ENCODE peak calls at places on chromosome 15, in four cellular contexts. N is SK-N-SH, B is K562, X is HepG2. V is an unnamed sample.

GRCh38 chr15:36914962-36915808 is 185.2 kb downstream of the MEIS2 start:
- DNase-seq in N (no peak), B (no peak), X (no peak), V (no peak)

GRCh38 chr15:71437919-71438318 is 322.6 kb downstream of the THSD4 start:
- DNase-seq in N (no peak), X (no peak), B (no peak), V (no peak)

GRCh38 chr15:40256642-40257235 is 17.9 kb downstream of the PAK6 start:
- DNase-seq in B (no peak), N (no peak), X (no peak), V (no peak)

GRCh38 chr15:63044645-63045437 is 2.3 kb downstream of the TPM1 start:
- DNase-seq in B (no peak), X (no peak), N (no peak), V (no peak)

GRCh38 chr15:37921527-37922385 is 12.7 kb upstream of the TMCO5A start:
- DNase-seq in X (no peak), N (no peak), B (peak; percentile 7), V (no peak)

GRCh38 chr15:78979456-78980320 is 34.8 kb upstream of the CTSH start:
- DNase-seq in B (peak; percentile 87), N (peak; percentile 83), X (peak; percentile 85), V (peak; percentile 81)

GRCh38 chr15:99076555-99077308 is 28.1 kb upstream of the SYNM start:
- DNase-seq in N (peak; percentile 74), B (peak; percentile 68), X (peak; percentile 67), V (peak; percentile 68)

GRCh38 chr15:63870403-63871209 is 36.9 kb upstream of the HERC1 start:
- DNase-seq in N (no peak), B (peak; percentile 63), X (peak; percentile 61), V (no peak)

GRCh38 chr15:94509259-94509658 is 277.9 kb downstream of the MCTP2 start:
- DNase-seq in N (no peak), B (no peak), X (no peak), V (no peak)

GRCh38 chr15:44034334-44034733 is 160.7 kb downstream of the FRMD5 start:
- DNase-seq in N (no peak), X (no peak), B (no peak), V (no peak)

GRCh38 chr15:43463998-43464397 is 29.0 kb downstream of the TP53BP1 start:
- DNase-seq in X (no peak), B (no peak), N (no peak), V (no peak)

GRCh38 chr15:72472907-72473669 is 1.0 kb upstream of the ARIH1 start:
- DNase-seq in N (no peak), B (peak; percentile 7), X (no peak), V (no peak)

GRCh38 chr15:71800835-71801745 is 9.3 kb upstream of the NR2E3 start:
- DNase-seq in X (peak; percentile 47), B (peak; percentile 57), N (peak; percentile 72), V (peak; percentile 56)

GRCh38 chr15:83732770-83733169 is 78.8 kb downstream of the ADAMTSL3 start:
- DNase-seq in N (no peak), B (no peak), X (no peak), V (peak; percentile 2)

GRCh38 chr15:24621630-24622215 is 53.9 kb upstream of the NPAP1 start:
- DNase-seq in B (no peak), X (no peak), N (no peak), V (no peak)

GRCh38 chr15:62071711-62072308 is 5.0 kb downstream of the C2CD4A start:
- DNase-seq in B (peak; percentile 46), N (peak; percentile 52), X (peak; percentile 29), V (no peak)

GRCh38 chr15:78312551-78312950 is 13.1 kb upstream of the SKIC8 start:
- DNase-seq in X (no peak), N (no peak), B (no peak), V (no peak)

GRCh38 chr15:100665570-100665969 is 63.2 kb downstream of the ASB7 start:
- DNase-seq in X (no peak), B (no peak), N (no peak), V (no peak)

GRCh38 chr15:25670025-25670554 is 193.0 kb downstream of the ATP10A start:
- DNase-seq in X (no peak), N (peak; percentile 61), B (no peak), V (no peak)

GRCh38 chr15:33115191-33115861 is 79.2 kb downstream of the FMN1 start:
- DNase-seq in X (no peak), B (no peak), N (no peak), V (no peak)

GRCh38 chr15:50519740-50520425 is 26.6 kb downstream of the USP50 start:
- DNase-seq in N (no peak), B (no peak), X (no peak), V (no peak)

GRCh38 chr15:53833134-53833624 is 73.7 kb upstream of the WDR72 start:
- DNase-seq in B (no peak), X (peak; percentile 94), N (peak; percentile 13), V (no peak)

GRCh38 chr15:78024141-78024567 is 53.4 kb downstream of the TBC1D2B start:
- DNase-seq in N (no peak), B (no peak), X (no peak), V (no peak)

GRCh38 chr15:92391640-92392039 is 2.0 kb upstream of the ST8SIA2 start:
- DNase-seq in X (peak; percentile 6), B (peak; percentile 36), N (no peak), V (peak; percentile 36)

GRCh38 chr15:67972377-67972776 is 81.7 kb upstream of the PIAS1 start:
- DNase-seq in N (no peak), X (no peak), B (no peak), V (no peak)

GRCh38 chr15:60660290-60661051 is 181.5 kb upstream of the ICE2 start:
- DNase-seq in X (no peak), N (peak; percentile 35), B (no peak), V (no peak)

GRCh38 chr15:59432389-59432788 is 5.6 kb upstream of the FAM81A start:
- DNase-seq in X (no peak), B (no peak), N (no peak), V (no peak)

GRCh38 chr15:101022306-101022705 is 103.1 kb downstream of the LRRK1 start:
- DNase-seq in B (no peak), N (no peak), X (no peak), V (no peak)

GRCh38 chr15:76905855-76906254 is 715 bp upstream of the SCAPER start:
- DNase-seq in N (peak; percentile 37), B (no peak), X (no peak), V (no peak)

GRCh38 chr15:76905013-76905839 is at the start of gene SCAPER:
- DNase-seq in B (peak; percentile 93), X (peak; percentile 76), N (peak; percentile 97), V (peak; percentile 74)

GRCh38 chr15:76904461-76905012 is 603 bp downstream of the SCAPER start:
- DNase-seq in N (peak; percentile 53), X (peak; percentile 28), B (peak; percentile 18), V (no peak)

GRCh38 chr15:76901965-76902364 is 3.2 kb downstream of the SCAPER start:
- DNase-seq in X (no peak), B (no peak), N (no peak), V (no peak)

DNA sequence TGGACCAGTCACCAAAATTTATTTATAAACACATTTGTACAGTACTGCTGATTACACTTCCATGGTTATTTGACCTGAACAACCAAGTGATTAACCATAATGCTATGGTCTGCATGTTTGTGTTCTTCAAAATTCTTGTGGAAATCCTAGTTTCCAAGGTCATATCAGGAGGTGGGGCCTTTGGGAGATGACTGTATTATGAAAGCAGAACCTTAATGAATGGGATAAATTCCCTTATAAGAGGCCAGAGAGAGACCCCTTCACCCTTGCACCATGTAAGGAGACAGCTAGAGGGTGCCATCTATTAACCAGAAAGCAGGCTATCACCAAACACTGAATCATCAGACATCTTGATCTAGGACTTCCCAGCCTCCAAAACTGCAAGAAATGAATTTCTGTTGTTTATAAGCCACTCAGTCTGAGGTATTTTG is 1.9 kb downstream of the SCAPER start:
- DNase-seq in X (peak; percentile 27), N (peak; percentile 50), B (peak; percentile 28), V (peak; percentile 12)
- TF ChIP-seq ELF1 in X (no peak), N (no peak), B (no peak), V (no peak)

GRCh38 chr15:80992436-80992835 is 2.8 kb upstream of the MESD start:
- DNase-seq in X (no peak), B (no peak), N (no peak), V (no peak)
- TF ChIP-seq ELF1 in X (no peak), B (no peak), N (no peak), V (no peak)

DNA sequence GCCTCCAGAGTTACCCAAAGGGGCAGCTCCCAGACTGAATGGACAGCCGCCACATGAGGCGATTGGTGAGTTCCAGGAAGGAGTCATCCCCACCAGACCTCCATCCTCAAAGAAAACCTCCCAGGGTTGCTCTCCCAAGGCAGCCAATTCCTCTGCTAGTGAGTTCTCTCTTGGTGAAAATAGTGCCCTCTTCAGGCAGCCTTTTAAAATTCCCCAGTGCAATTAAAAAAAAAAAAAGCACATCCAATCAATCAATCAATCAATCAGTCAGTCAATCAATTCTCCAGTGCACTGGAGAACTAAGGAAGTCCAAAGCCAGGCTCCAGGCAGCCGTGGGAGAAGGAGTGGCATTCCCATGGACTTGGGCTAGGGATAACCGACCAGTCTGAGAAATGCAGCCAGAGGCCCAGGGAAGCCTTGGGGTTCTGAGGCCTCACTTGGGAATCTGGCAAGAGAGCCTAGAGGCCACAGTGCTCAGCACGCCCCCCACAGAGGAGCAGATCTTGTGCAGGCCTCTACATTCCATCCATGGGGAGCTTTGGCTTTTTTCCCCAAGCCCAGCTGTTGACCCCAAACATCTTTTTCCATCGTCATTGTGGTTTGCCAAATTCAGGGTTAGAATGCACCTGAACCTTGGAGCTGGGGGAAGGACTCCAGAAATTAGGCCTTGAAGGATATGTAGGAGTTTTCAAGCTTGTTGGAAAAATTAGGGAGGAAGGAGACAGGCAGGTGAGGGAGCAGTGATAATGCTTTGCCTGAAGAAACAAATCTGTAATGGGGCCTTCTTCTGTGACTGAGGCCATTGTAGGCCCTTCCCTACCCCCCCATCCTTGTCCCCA is 4.8 kb downstream of the PAQR5 start:
- DNase-seq in B (peak; percentile 19), X (no peak), N (no peak), V (no peak)
- TF ChIP-seq ELF1 in B (no peak), X (no peak), N (no peak), V (no peak)

GRCh38 chr15:90681056-90681455 is 36.1 kb upstream of the BLM start:
- DNase-seq in X (no peak), B (no peak), N (no peak), V (no peak)

GRCh38 chr15:90683371-90683770 is 33.8 kb upstream of the BLM start:
- DNase-seq in X (no peak), B (peak; percentile 36), N (no peak), V (no peak)

GRCh38 chr15:90679959-90680358 is 37.2 kb upstream of the BLM start:
- DNase-seq in X (no peak), B (no peak), N (no peak), V (no peak)

GRCh38 chr15:90680371-90680935 is 36.7 kb upstream of the BLM start:
- DNase-seq in N (no peak), X (no peak), B (no peak), V (no peak)

GRCh38 chr15:90681480-90681879 is 35.7 kb upstream of the BLM start:
- DNase-seq in N (no peak), B (no peak), X (no peak), V (no peak)
- TF ChIP-seq ELF1 in N (no peak), B (no peak), X (no peak), V (no peak)

GRCh38 chr15:74238984-74239645 is 3.0 kb downstream of the CCDC33 start:
- DNase-seq in B (no peak), N (peak; percentile 48), X (no peak), V (no peak)
- TF ChIP-seq ELF1 in B (no peak), N (no peak), X (no peak), V (no peak)

V was measured in HCT116.